ENCODE peak calls at places on chromosomes 5 and 9, in four cellular contexts. O, H, X and L are unnamed samples.

GRCh38 chr9:25678147-25678666 is at the start of gene TUSC1:
- DNase-seq in X (peak), H (peak), O (peak), L (peak)

GRCh38 chr5:73605223-73606087 is 20.5 kb upstream of the ARHGEF28 start:
- DNase-seq in O (peak), X (no peak), H (no peak), L (peak)

GRCh38 chr9:93501406-93501805 is 48.0 kb upstream of the FAM120AOS start:
- DNase-seq in H (no peak), O (peak), X (no peak), L (no peak)

GRCh38 chr9:113705938-113706519 is 170.1 kb upstream of the ZNF618 start:
- DNase-seq in O (no peak), X (no peak), H (no peak), L (no peak)

GRCh38 chr9:36158122-36158521 is 11.1 kb upstream of the CCIN start:
- DNase-seq in H (peak), X (no peak), O (peak), L (no peak)

GRCh38 chr5:100827481-100827889 is 75.6 kb downstream of the ST8SIA4 start:
- DNase-seq in X (no peak), O (peak), H (peak), L (peak)

GRCh38 chr5:89878140-89878570 is 531.4 kb downstream of the CETN3 start:
- DNase-seq in O (peak), H (peak), X (no peak), L (peak)

GRCh38 chr5:78920604-78921003 is 64.5 kb downstream of the ARSB start:
- DNase-seq in X (no peak), O (peak), H (peak), L (peak)

GRCh38 chr5:126098330-126099017 is 324.7 kb upstream of the GRAMD2B start:
- DNase-seq in X (no peak), H (peak), O (peak), L (peak)

GRCh38 chr9:136623849-136624183 is 38.9 kb upstream of the EGFL7 start:
- DNase-seq in O (no peak), X (no peak), H (no peak), L (no peak)

GRCh38 chr5:11174601-11175000 is 413.6 kb upstream of the DAP start:
- DNase-seq in X (no peak), H (no peak), O (no peak), L (no peak)

GRCh38 chr9:37761511-37761910 is 7.9 kb downstream of the TRMT10B start:
- DNase-seq in H (peak), X (no peak), O (peak), L (peak)

GRCh38 chr9:1941989-1942388 is 73.2 kb upstream of the SMARCA2 start:
- DNase-seq in O (peak), H (peak), X (no peak), L (no peak)

GRCh38 chr5:178208540-178209227 is 4.4 kb downstream of the HNRNPAB start:
- DNase-seq in H (no peak), X (no peak), O (no peak), L (no peak)

GRCh38 chr5:173055983-173056782 is at the start of gene CREBRF:
- DNase-seq in X (peak), O (peak), H (peak), L (peak)

GRCh38 chr5:179858241-179858585 is 404 bp downstream of the MRNIP start:
- DNase-seq in H (no peak), O (no peak), X (no peak), L (no peak)

GRCh38 chr5:142320851-142321560 is 3.8 kb downstream of the SPRY4 start:
- DNase-seq in X (no peak), O (peak), H (no peak), L (no peak)

GRCh38 chr5:71770381-71770780 is 51.3 kb downstream of the CARTPT start:
- DNase-seq in O (no peak), H (no peak), X (no peak), L (no peak)

GRCh38 chr5:139903805-139904565 is 108.4 kb downstream of the PSD2 start:
- DNase-seq in H (no peak), O (no peak), X (no peak), L (no peak)

GRCh38 chr5:154485092-154485491 is 7.1 kb upstream of the HAND1 start:
- DNase-seq in H (no peak), O (no peak), X (no peak), L (no peak)

GRCh38 chr5:111627862-111628261 is 115.5 kb upstream of the STARD4 start:
- DNase-seq in H (no peak), O (no peak), X (no peak), L (no peak)

GRCh38 chr9:104386425-104387069 is 117.5 kb upstream of the OR13F1 start:
- DNase-seq in H (peak), O (peak), X (no peak), L (peak)
- TF ChIP-seq CTCF in H (peak), O (peak), X (peak), L (peak)

GRCh38 chr9:85523202-85523601 is 218.6 kb downstream of the AGTPBP1 start:
- DNase-seq in X (no peak), O (no peak), H (no peak), L (no peak)

GRCh38 chr9:85521331-85522197 is 220.2 kb downstream of the AGTPBP1 start:
- DNase-seq in X (peak), H (no peak), O (no peak), L (no peak)

GRCh38 chr9:85524531-85524930 is 217.2 kb downstream of the AGTPBP1 start:
- DNase-seq in O (peak), X (no peak), H (no peak), L (no peak)

GRCh38 chr9:85527331-85528015 is 214.3 kb downstream of the AGTPBP1 start:
- DNase-seq in O (peak), H (no peak), X (no peak), L (no peak)

GRCh38 chr9:85522459-85523092 is 219.2 kb downstream of the AGTPBP1 start:
- DNase-seq in H (peak), O (peak), X (peak), L (peak)
- H3K4me3 ChIP-seq in H (peak), O (peak), X (peak), L (peak)

GRCh38 chr5:94524841-94525697 is 93.3 kb downstream of the KIAA0825 start:
- DNase-seq in H (peak), O (peak), X (no peak), L (peak)
- TF ChIP-seq CTCF in H (peak), O (peak), X (peak), L (peak)

DNA sequence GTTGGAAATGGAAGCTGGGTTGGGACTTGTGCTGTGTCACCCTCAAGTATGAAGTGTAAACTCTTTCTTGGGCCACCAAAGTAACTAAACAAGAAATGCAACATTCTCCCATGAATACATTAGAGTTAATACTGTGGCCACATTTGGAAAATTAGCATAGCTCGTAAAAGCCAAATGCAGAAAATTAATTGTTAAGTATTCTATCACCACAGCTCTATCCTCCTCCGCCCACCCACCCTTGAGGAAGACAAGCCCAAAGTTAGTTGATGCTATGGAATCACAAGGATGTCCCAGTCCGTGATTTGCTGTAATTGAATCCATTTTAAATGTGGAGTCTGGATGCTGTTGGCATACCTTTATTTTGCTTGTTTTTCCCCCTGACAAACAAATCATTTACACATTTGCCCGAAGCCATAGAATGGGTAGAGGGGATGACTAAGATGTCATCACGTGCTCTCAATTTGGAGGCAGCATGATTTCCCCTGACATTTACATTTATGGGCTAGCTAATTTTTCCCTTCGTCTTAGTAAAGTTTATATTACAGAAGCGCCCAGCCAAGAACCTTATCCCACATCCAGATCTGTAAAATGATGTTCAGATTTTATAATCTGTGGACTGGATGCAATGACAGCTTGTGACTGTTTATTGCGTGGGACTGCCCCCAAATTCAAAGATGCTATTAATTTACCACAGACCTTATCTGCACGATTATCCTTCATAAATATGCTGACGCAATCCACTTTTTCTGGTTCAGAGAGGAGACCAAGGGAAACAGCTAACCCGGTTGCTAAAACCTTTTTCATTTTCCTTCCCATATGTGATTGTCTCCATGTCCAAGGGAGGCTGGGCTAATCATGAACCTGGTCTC is 3.6 kb downstream of the MSX2 start:
- DNase-seq in X (no peak), O (no peak), H (no peak), L (no peak)
- H3K4me3 ChIP-seq in X (no peak), O (no peak), H (no peak), L (no peak)

DNA sequence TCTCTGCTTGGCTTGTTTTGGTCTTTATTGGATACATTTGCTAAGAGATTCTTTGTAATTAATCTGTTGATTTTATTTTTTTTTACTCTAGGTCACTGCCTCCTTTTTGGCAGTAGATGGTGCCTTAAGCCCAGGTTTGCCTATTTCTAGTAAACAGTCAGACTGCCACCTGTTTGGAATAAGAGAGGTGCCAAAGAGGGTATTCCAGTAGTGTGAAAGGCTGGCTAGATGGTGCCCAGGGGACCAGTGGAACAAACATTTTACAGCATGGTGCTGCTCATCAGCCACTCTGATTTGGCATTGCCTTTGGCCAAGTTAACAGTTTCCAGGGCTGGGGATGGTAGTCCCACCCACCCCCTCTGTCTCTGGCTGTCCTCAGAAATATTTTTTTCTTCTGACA is 36.7 kb upstream of the FBXL7 start:
- DNase-seq in X (no peak), H (peak), O (peak), L (peak)
- TF ChIP-seq CTCF in X (peak), H (peak), O (peak), L (peak)

GRCh38 chr5:37111426-37112382 is 137.5 kb downstream of the CPLANE1 start:
- DNase-seq in O (no peak), H (no peak), X (no peak), L (no peak)
- H3K4me3 ChIP-seq in O (no peak), H (no peak), X (no peak), L (no peak)